ENCODE peak calls at places on chromosomes 11 and 22, in nine cellular contexts. W, J, I, G, K, Q, L, M and A are unnamed samples.

GRCh38 chr22:32823024-32823730 is 21.7 kb downstream of the TIMP3 start:
- DNase-seq in Q (peak), W (peak), M (no peak), J (no peak), G (no peak), K (peak), I (peak), L (no peak), A (peak)

GRCh38 chr11:118162846-118163245 is 10.2 kb upstream of the SCN4B start:
- DNase-seq in J (no peak), W (no peak), K (no peak), I (no peak), Q (no peak), G (no peak), L (no peak), M (no peak), A (no peak)

GRCh38 chr11:132520199-132520598 is 1012.1 kb downstream of the OPCML start:
- DNase-seq in K (peak), I (no peak), W (no peak), Q (no peak), L (no peak), M (no peak), G (no peak), J (peak), A (no peak)

GRCh38 chr11:10310301-10310841 is 5.5 kb downstream of the ADM start:
- DNase-seq in M (no peak), G (peak), L (no peak), W (no peak), Q (peak), J (peak), I (no peak), K (peak), A (peak)

GRCh38 chr11:112249871-112250590 is 10.6 kb downstream of the PLET1 start:
- DNase-seq in Q (no peak), K (no peak), M (no peak), W (no peak), G (no peak), J (peak), I (no peak), L (no peak), A (peak)

GRCh38 chr11:130218501-130218900 is 58.9 kb downstream of the ST14 start:
- DNase-seq in G (no peak), W (no peak), L (no peak), Q (no peak), M (no peak), J (no peak), I (no peak), K (no peak), A (no peak)

GRCh38 chr11:69468236-69468635 is 13.2 kb upstream of the LINC01488 start:
- DNase-seq in G (no peak), L (no peak), I (no peak), K (no peak), J (no peak), Q (no peak), M (no peak), W (no peak), A (no peak)

GRCh38 chr11:72720806-72721205 is 31.4 kb downstream of the ARAP1 start:
- DNase-seq in J (no peak), W (no peak), Q (no peak), M (no peak), I (no peak), K (no peak), G (no peak), L (no peak), A (no peak)

GRCh38 chr11:65861533-65862183 is 1.4 kb downstream of the MUS81 start:
- DNase-seq in L (no peak), I (no peak), J (no peak), G (no peak), W (peak), M (no peak), K (no peak), Q (no peak), A (no peak)

GRCh38 chr11:35982061-35982460 is 38.2 kb downstream of the LDLRAD3 start:
- DNase-seq in K (no peak), Q (no peak), G (no peak), W (no peak), I (no peak), M (no peak), J (no peak), L (no peak), A (no peak)

GRCh38 chr11:3022982-3023381 is 30.9 kb upstream of the NAP1L4 start:
- DNase-seq in G (peak), L (peak), M (no peak), W (no peak), I (peak), K (peak), Q (peak), J (peak), A (peak)

GRCh38 chr11:124863137-124863825 is 2.0 kb upstream of the ROBO3 start:
- DNase-seq in Q (peak), G (peak), I (peak), L (peak), M (no peak), J (peak), K (peak), W (peak), A (peak)

GRCh38 chr11:115905331-115905730 is 401.1 kb upstream of the CADM1 start:
- DNase-seq in K (peak), J (no peak), G (peak), L (no peak), M (no peak), W (no peak), Q (peak), I (no peak), A (no peak)

GRCh38 chr11:27459191-27459590 is 13.4 kb downstream of the LGR4 start:
- DNase-seq in W (no peak), K (no peak), M (no peak), I (no peak), G (no peak), Q (no peak), J (no peak), L (no peak), A (no peak)

GRCh38 chr11:110989734-110990133 is 255.8 kb upstream of the POU2AF2 start:
- DNase-seq in I (peak), Q (no peak), M (peak), J (peak), G (peak), K (peak), W (no peak), L (no peak), A (peak)

GRCh38 chr11:65791719-65792213 is 4.9 kb downstream of the OVOL1 start:
- DNase-seq in L (no peak), I (no peak), G (no peak), K (no peak), Q (no peak), W (no peak), M (no peak), J (no peak), A (no peak)

GRCh38 chr22:22945195-22945594 is 57.6 kb downstream of the IGLL5 start:
- DNase-seq in J (no peak), M (no peak), I (no peak), L (no peak), K (no peak), G (no peak), Q (no peak), W (peak), A (no peak)

GRCh38 chr22:39253427-39254070 is 8.8 kb upstream of the PDGFB start:
- DNase-seq in M (peak), L (peak), G (peak), W (peak), Q (peak), I (peak), K (peak), J (peak), A (peak)

GRCh38 chr11:47932544-47932943 is 47.8 kb upstream of the PTPRJ start:
- DNase-seq in L (no peak), M (no peak), G (no peak), Q (no peak), I (no peak), W (no peak), J (no peak), K (no peak), A (no peak)

GRCh38 chr22:49381595-49382450 is 445.9 kb downstream of the BRD1 start:
- DNase-seq in G (no peak), J (no peak), K (no peak), L (no peak), M (no peak), I (no peak), Q (no peak), W (no peak), A (no peak)

GRCh38 chr11:56817661-56818060 is 69.2 kb upstream of the OR9G4 start:
- DNase-seq in K (no peak), Q (no peak), W (no peak), M (no peak), I (no peak), L (no peak), J (no peak), G (no peak), A (no peak)

GRCh38 chr11:86558219-86558618 is 114.2 kb downstream of the ME3 start:
- DNase-seq in J (peak), Q (no peak), G (peak), W (no peak), K (peak), I (peak), L (no peak), M (no peak), A (peak)

GRCh38 chr11:72573380-72573949 is 100.8 kb downstream of the PDE2A start:
- DNase-seq in W (no peak), J (peak), L (no peak), K (peak), Q (peak), M (no peak), I (peak), G (peak), A (peak)

GRCh38 chr11:119660166-119660720 is 68.8 kb downstream of the NECTIN1 start:
- DNase-seq in W (no peak), M (no peak), G (no peak), Q (no peak), I (no peak), K (no peak), J (no peak), L (no peak), A (no peak)

GRCh38 chr11:27857014-27857413 is 156.8 kb upstream of the BDNF start:
- DNase-seq in K (no peak), Q (no peak), L (no peak), G (no peak), I (no peak), W (no peak), J (no peak), M (no peak), A (no peak)

GRCh38 chr11:101686514-101686913 is 102.7 kb upstream of the TRPC6 start:
- DNase-seq in W (no peak), K (peak), M (no peak), L (peak), Q (peak), I (peak), G (peak), J (peak), A (peak)

GRCh38 chr11:63459586-63459985 is 31.4 kb downstream of the PLAAT5 start:
- DNase-seq in G (no peak), J (no peak), W (no peak), L (no peak), I (no peak), K (no peak), M (no peak), Q (peak), A (no peak)

GRCh38 chr22:44317886-44318637 is 5.3 kb upstream of the SHISAL1 start:
- DNase-seq in W (no peak), Q (no peak), I (no peak), L (no peak), J (no peak), G (no peak), M (no peak), K (no peak), A (no peak)

GRCh38 chr11:47358731-47359051 is 6.2 kb upstream of the MYBPC3 start:
- DNase-seq in W (no peak), L (no peak), Q (no peak), J (no peak), G (no peak), I (no peak), K (no peak), M (no peak), A (no peak)

GRCh38 chr11:120540744-120541143 is 29.2 kb downstream of the GRIK4 start:
- DNase-seq in J (peak), L (no peak), K (peak), G (peak), W (no peak), Q (no peak), M (no peak), I (no peak), A (no peak)

DNA sequence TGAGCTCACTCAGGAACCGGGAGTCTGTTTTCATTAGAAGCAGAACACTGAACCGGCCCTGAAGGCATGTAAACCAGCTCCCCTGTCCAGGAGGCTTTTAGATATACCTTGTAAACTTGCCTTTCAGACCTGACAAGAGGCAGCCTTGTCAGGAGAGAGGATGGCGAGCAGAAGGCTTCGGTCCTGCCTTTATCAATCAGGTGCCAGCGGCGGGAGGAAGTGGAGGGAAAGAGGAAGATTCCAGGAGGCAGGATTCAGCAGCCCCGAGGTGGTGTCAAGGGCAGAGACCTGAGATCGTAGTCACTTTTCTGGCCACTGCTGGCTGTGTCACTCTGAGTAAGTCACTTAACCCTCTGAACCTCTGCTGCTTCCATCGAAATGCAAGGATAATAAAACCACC is 181.1 kb downstream of the CHST1 start:
- DNase-seq in J (no peak), I (no peak), Q (no peak), K (no peak), G (no peak), M (no peak), W (no peak), L (no peak), A (no peak)
- TF ChIP-seq CTCF in J (no peak), I (no peak), Q (no peak), K (no peak), G (no peak), M (no peak), W (no peak), L (no peak), A (no peak)

DNA sequence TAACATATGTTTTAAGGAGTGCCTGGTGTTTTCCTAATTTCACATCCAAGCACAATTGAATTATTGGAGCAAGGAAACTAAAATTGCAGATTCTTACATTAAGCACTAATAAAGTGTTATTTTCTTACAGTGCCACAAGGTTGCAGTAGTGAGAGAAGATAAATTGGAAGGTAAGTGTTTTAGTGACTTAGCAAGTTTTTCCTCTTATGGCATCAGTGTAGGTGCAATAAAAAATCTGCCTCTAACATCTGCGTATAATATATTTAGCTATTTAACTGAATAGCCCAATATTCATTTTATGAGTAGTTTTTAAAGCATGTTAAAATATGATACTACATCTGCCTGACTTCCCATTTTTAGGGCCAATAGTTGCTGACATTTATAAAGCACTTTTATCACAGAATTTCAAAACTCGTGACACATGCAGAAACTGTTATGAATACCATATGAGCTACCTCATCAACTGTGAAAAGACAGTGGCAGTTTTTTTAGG is 19.0 kb downstream of the POLD3 start:
- DNase-seq in J (peak), M (no peak), L (peak), Q (peak), I (peak), G (peak), K (peak), W (no peak), A (peak)
- H3K4me3 ChIP-seq in J (no peak), M (no peak), L (no peak), Q (no peak), I (no peak), G (no peak), K (no peak), W (no peak), A (no peak)

DNA sequence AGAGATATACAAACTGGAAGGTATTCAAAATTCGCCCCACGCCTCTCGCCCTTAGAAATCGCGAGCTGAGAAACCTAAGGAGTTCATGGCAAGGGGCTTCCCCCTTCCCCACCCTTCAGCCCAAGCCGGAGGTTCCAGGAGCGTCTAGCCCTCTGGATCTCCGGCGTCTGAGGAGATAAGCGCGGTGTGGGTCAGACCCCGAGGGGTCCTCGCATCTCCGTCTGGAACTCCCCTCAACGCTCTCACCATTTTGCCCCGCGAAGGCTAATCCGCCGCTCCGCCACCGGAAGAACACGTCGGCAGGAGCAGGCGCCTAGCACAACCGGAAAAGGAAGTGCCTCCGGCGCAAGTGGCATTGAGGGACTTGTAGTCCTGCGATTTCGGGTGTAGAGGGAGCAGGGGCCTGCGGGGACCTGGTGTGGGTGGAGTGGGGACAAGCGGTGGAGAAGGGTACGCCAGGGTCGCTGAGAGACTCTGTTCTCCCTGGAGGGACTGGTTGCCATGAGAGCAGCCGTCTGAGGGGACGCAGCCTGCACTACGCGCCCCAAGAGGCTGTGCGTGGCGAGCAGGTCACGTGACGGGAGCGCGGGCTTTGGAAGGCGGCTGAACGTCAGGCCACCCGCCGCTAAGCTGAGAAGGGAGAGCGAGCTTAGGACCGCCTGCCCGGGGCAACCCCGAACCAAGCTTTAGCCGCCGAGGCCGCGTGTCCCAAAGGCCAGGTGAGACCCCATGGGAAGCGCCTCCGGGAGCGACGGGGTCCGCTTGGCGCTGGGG is at the start of the genes FEN1 and TMEM258:
- DNase-seq in K (peak), W (peak), J (peak), M (peak), G (peak), Q (peak), L (peak), I (peak), A (peak)
- TF ChIP-seq CTCF in K (peak), W (no peak), J (no peak), M (no peak), G (no peak), Q (no peak), L (no peak), I (no peak), A (no peak)

DNA sequence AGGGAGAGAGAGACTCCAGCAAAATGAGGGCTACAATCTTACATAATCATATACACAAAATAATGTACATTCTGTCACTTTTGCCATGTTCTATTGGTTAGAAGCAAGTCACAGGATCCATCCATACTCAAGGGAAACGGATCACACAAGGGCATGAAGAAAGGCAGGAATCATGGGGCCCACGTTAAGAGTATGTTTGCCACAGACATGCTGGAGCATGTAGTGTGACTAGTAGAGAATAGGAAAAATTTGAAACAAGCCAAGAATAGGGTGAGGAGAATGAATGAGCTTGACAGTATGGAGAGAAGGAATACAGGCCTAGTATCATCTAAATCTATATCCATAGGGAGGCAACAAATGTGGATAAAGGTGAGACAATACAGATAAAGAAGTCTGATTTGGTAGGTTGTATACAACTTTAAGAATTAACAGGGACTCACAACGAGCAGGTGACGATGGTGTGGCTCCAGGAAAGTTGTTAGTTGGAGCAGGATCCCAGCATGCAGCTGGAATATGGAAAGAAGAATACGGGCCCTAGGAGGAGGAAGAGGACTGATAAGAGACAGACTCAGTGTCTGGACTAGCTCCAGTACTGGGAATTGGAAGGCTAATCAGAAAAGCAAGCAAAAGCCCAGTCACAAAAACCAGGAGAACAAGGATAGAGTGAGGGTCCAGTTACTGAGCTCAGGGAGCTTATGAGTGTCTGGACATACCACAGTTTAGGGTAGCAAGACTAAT is 301.7 kb upstream of the PITPNB start:
- DNase-seq in W (no peak), M (no peak), G (no peak), Q (no peak), I (no peak), K (no peak), L (no peak), J (no peak), A (no peak)
- H3K4me3 ChIP-seq in W (no peak), M (no peak), G (no peak), Q (no peak), I (no peak), K (no peak), L (no peak), J (no peak), A (no peak)